ENCODE peak calls at places on chromosomes 11 and 22, in eight cellular contexts. Q is ovary, Y is upper lobe of left lung, R is A549, U is suprapubic skin, M is transverse colon, Z is K562, P is tibial nerve. V is an unnamed sample.

GRCh38 chr11:70872950-70873735 is 379.2 kb downstream of the SHANK2 start:
- DNase-seq in Q (no peak), Y (no peak), R (no peak), U (no peak), M (no peak), Z (no peak), P (no peak), V (no peak)

GRCh38 chr11:81967242-81967641 is 766.4 kb downstream of the FAM181B start:
- DNase-seq in Q (no peak), Y (no peak), R (no peak), U (no peak), M (no peak), Z (no peak), P (no peak), V (no peak)

GRCh38 chr11:827146-827860 is 416 bp upstream of the CRACR2B start:
- DNase-seq in Q (no peak), Y (no peak), R (no peak), U (no peak), M (peak; percentile 74), Z (peak; percentile 62), P (no peak), V (peak; percentile 84)

GRCh38 chr11:70495351-70496310 is 97.3 kb downstream of the CTTN start:
- DNase-seq in Q (peak; percentile 13), Y (no peak), R (no peak), U (no peak), M (no peak), Z (no peak), P (no peak), V (no peak)

GRCh38 chr11:128549256-128549944 is 38.0 kb downstream of the ETS1 start:
- DNase-seq in Q (peak; percentile 79), Y (no peak), R (no peak), U (no peak), M (peak; percentile 31), Z (no peak), P (peak; percentile 41), V (no peak)

GRCh38 chr11:20551096-20551495 is 48.3 kb upstream of the SLC6A5 start:
- DNase-seq in Q (no peak), Y (no peak), R (no peak), U (no peak), M (no peak), Z (no peak), P (no peak), V (no peak)

GRCh38 chr11:34416746-34417145 is 22.0 kb upstream of the CAT start:
- DNase-seq in Q (no peak), Y (no peak), R (no peak), U (no peak), M (no peak), Z (no peak), P (no peak), V (no peak)

GRCh38 chr11:27012254-27012921 is 18.5 kb downstream of the FIBIN start:
- DNase-seq in Q (no peak), Y (no peak), R (no peak), U (no peak), M (peak; percentile 14), Z (no peak), P (no peak), V (no peak)

GRCh38 chr11:236774-237767 is at the start of gene PSMD13:
- DNase-seq in Q (peak; percentile 90), Y (peak; percentile 89), R (peak; percentile 77), U (peak; percentile 91), M (peak; percentile 89), Z (peak; percentile 91), P (peak; percentile 68), V (peak; percentile 88)

GRCh38 chr22:19482297-19482696 is 2.6 kb downstream of the CDC45 start:
- DNase-seq in Q (no peak), Y (no peak), R (no peak), U (no peak), M (no peak), Z (no peak), P (no peak), V (peak; percentile 5)

GRCh38 chr11:16749666-16750065 is 11.2 kb downstream of the C11orf58 start:
- DNase-seq in Q (no peak), Y (no peak), R (no peak), U (no peak), M (no peak), Z (no peak), P (no peak), V (no peak)

GRCh38 chr11:115684135-115684534 is 179.9 kb upstream of the CADM1 start:
- DNase-seq in Q (no peak), Y (no peak), R (no peak), U (no peak), M (no peak), Z (no peak), P (no peak), V (no peak)

GRCh38 chr11:80944758-80945157 is 1503.9 kb upstream of the TENM4 start:
- DNase-seq in Q (no peak), Y (no peak), R (no peak), U (no peak), M (no peak), Z (no peak), P (no peak), V (no peak)

GRCh38 chr22:44693145-44693544 is 8.9 kb upstream of the PRR5 start:
- DNase-seq in Q (no peak), Y (no peak), R (no peak), U (no peak), M (no peak), Z (no peak), P (no peak), V (no peak)

GRCh38 chr11:72736452-72737069 is 15.6 kb downstream of the ARAP1 start:
- DNase-seq in Q (no peak), Y (peak; percentile 93), R (peak; percentile 67), U (no peak), M (no peak), Z (peak; percentile 62), P (no peak), V (no peak)

GRCh38 chr11:34632105-34632780 is 11.3 kb downstream of the EHF start:
- DNase-seq in Q (no peak), Y (peak; percentile 35), R (peak; percentile 41), U (no peak), M (no peak), Z (no peak), P (no peak), V (peak; percentile 59)

GRCh38 chr11:59062602-59063529 is 23.2 kb upstream of the GLYATL1B start:
- DNase-seq in Q (no peak), Y (no peak), R (peak; percentile 2), U (no peak), M (no peak), Z (no peak), P (no peak), V (no peak)

GRCh38 chr11:77063407-77063806 is 3.4 kb upstream of the CAPN5 start:
- DNase-seq in Q (no peak), Y (no peak), R (no peak), U (no peak), M (no peak), Z (no peak), P (no peak), V (peak; percentile 28)

GRCh38 chr11:119724956-119725355 is 4.0 kb downstream of the NECTIN1 start:
- DNase-seq in Q (no peak), Y (no peak), R (no peak), U (no peak), M (no peak), Z (no peak), P (no peak), V (no peak)

GRCh38 chr11:57160665-57161064 is 21.1 kb upstream of the LRRC55 start:
- DNase-seq in Q (no peak), Y (no peak), R (no peak), U (no peak), M (no peak), Z (no peak), P (no peak), V (no peak)

GRCh38 chr11:110069158-110069737 is 23.9 kb upstream of the ZC3H12C start:
- DNase-seq in Q (no peak), Y (peak; percentile 66), R (no peak), U (no peak), M (peak; percentile 57), Z (peak; percentile 55), P (no peak), V (peak; percentile 39)

GRCh38 chr11:72764503-72764902 is 12.3 kb upstream of the ARAP1 start:
- DNase-seq in Q (no peak), Y (peak; percentile 84), R (no peak), U (no peak), M (peak; percentile 80), Z (no peak), P (no peak), V (peak; percentile 70)

GRCh38 chr11:59142530-59143507 is at the start of gene FAM111A:
- DNase-seq in Q (peak; percentile 85), Y (peak; percentile 96), R (peak; percentile 86), U (peak; percentile 95), M (peak; percentile 93), Z (peak; percentile 76), P (peak; percentile 77), V (peak; percentile 92)

GRCh38 chr11:56842829-56843794 is 94.6 kb upstream of the OR9G4 start:
- DNase-seq in Q (no peak), Y (no peak), R (peak; percentile 32), U (no peak), M (no peak), Z (no peak), P (no peak), V (no peak)

GRCh38 chr22:42330953-42331525 is 60.6 kb upstream of the TCF20 start:
- DNase-seq in Q (no peak), Y (no peak), R (no peak), U (no peak), M (no peak), Z (no peak), P (no peak), V (no peak)
- TF ChIP-seq EP300 in Q (no peak), Y (no peak), R (no peak), U (no peak), M (no peak), Z (no peak), P (no peak), V (no peak)

GRCh38 chr11:100639140-100639539 is 47.9 kb upstream of the ARHGAP42 start:
- DNase-seq in Q (no peak), Y (peak; percentile 21), R (peak; percentile 11), U (no peak), M (no peak), Z (no peak), P (no peak), V (peak; percentile 31)
- TF ChIP-seq EP300 in Q (no peak), Y (no peak), R (no peak), U (no peak), M (no peak), Z (no peak), P (no peak), V (no peak)

GRCh38 chr11:8913961-8914660 is 3.1 kb downstream of the AKIP1 start:
- DNase-seq in Q (peak; percentile 56), Y (no peak), R (peak; percentile 29), U (no peak), M (peak; percentile 22), Z (peak; percentile 53), P (no peak), V (no peak)
- TF ChIP-seq EP300 in Q (no peak), Y (no peak), R (no peak), U (no peak), M (no peak), Z (peak; percentile 64), P (peak; percentile 29), V (no peak)

DNA sequence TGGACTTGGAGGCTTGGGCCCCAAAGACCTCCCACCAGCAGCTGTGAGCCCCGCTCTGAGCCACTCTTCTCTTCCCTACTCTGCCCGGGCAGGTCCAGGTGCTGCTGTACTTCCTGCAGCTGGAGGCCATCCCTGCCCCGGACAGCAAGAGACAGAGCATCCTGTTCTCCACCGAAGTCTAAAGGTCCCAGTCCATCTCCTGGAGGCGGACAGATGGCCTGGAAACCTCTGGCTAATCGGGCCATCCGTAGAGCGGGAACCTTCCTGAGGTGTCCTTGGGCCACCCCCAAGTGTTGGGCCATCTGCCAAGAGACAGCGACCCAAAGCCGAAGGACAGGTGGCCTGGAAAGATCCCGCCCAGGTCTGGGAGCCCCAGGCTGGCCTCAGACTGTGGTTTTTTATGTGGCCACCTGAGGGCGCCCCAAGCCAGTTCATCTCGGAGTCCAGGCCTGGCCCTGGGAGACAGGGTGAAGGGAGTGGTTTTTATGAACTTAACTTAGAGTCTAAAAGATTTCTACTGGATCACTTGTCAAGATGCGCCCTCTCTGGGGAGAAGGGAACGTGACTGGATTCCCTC is 135.1 kb downstream of the BCR start:
- DNase-seq in Q (peak; percentile 86), Y (peak; percentile 65), R (peak; percentile 61), U (no peak), M (peak; percentile 78), Z (peak; percentile 81), P (peak; percentile 56), V (peak; percentile 73)
- TF ChIP-seq EP300 in Q (no peak), Y (no peak), R (no peak), U (no peak), M (no peak), Z (no peak), P (no peak), V (no peak)